ENCODE peak calls at places on chromosome 16, in nine cellular contexts. N, Y, X, T, G, F, O, Q and Z are unnamed samples.
A peak's percentile ranks its signal among the peaks of the same experiment; 100 is the strongest.

GRCh38 chr16:85447657-85448313 is 165.3 kb upstream of the GSE1 start:
- DNase-seq in N (no peak), Y (no peak), X (no peak), T (no peak), G (no peak), F (no peak), O (no peak), Q (no peak), Z (no peak)

GRCh38 chr16:49465661-49466528 is 92.3 kb downstream of the C16orf78 start:
- DNase-seq in N (no peak), Y (peak; percentile 4), X (no peak), T (no peak), G (no peak), F (no peak), O (peak; percentile 14), Q (no peak), Z (no peak)

GRCh38 chr16:4387769-4388168 is 16.1 kb downstream of the VASN start:
- DNase-seq in N (no peak), Y (no peak), X (no peak), T (peak; percentile 16), G (no peak), F (no peak), O (no peak), Q (no peak), Z (no peak)

GRCh38 chr16:85662036-85662812 is 26.5 kb downstream of the GINS2 start:
- DNase-seq in N (peak; percentile 67), Y (no peak), X (no peak), T (peak; percentile 17), G (no peak), F (no peak), O (no peak), Q (no peak), Z (no peak)

GRCh38 chr16:80670170-80670865 is 129.5 kb downstream of the DYNLRB2 start:
- DNase-seq in N (no peak), Y (peak; percentile 7), X (no peak), T (no peak), G (no peak), F (no peak), O (no peak), Q (no peak), Z (no peak)

GRCh38 chr16:74577882-74578366 is 29.0 kb downstream of the GLG1 start:
- DNase-seq in N (no peak), Y (no peak), X (no peak), T (no peak), G (no peak), F (no peak), O (no peak), Q (no peak), Z (no peak)

GRCh38 chr16:89018605-89019158 is 41.7 kb upstream of the CBFA2T3 start:
- DNase-seq in N (peak; percentile 1), Y (no peak), X (no peak), T (peak; percentile 14), G (no peak), F (no peak), O (no peak), Q (no peak), Z (no peak)

GRCh38 chr16:85265789-85266188 is 153.5 kb upstream of the CIBAR2 start:
- DNase-seq in N (no peak), Y (no peak), X (no peak), T (no peak), G (no peak), F (no peak), O (no peak), Q (no peak), Z (no peak)

GRCh38 chr16:57023541-57024249 is 34.3 kb downstream of the NLRC5 start:
- DNase-seq in N (no peak), Y (peak; percentile 81), X (peak; percentile 76), T (no peak), G (no peak), F (peak; percentile 42), O (no peak), Q (no peak), Z (peak; percentile 39)

GRCh38 chr16:89363621-89364393 is 126.6 kb downstream of the ANKRD11 start:
- DNase-seq in N (peak; percentile 37), Y (no peak), X (peak; percentile 22), T (no peak), G (peak; percentile 51), F (no peak), O (peak; percentile 73), Q (peak; percentile 70), Z (no peak)

GRCh38 chr16:21611546-21612384 is 12.4 kb downstream of the METTL9 start:
- DNase-seq in N (no peak), Y (no peak), X (no peak), T (no peak), G (no peak), F (no peak), O (no peak), Q (no peak), Z (no peak)

GRCh38 chr16:9846362-9847099 is 335.7 kb downstream of the GRIN2A start:
- DNase-seq in N (no peak), Y (no peak), X (no peak), T (no peak), G (no peak), F (no peak), O (no peak), Q (no peak), Z (no peak)

GRCh38 chr16:66226762-66227161 is 139.7 kb upstream of the CDH5 start:
- DNase-seq in N (no peak), Y (no peak), X (no peak), T (peak; percentile 33), G (no peak), F (no peak), O (no peak), Q (no peak), Z (no peak)

GRCh38 chr16:4607841-4608703 is 6.6 kb downstream of the UBALD1 start:
- DNase-seq in N (no peak), Y (no peak), X (no peak), T (no peak), G (no peak), F (no peak), O (no peak), Q (no peak), Z (no peak)

GRCh38 chr16:86977076-86977676 is 340.0 kb downstream of the C16orf95 start:
- DNase-seq in N (no peak), Y (no peak), X (no peak), T (no peak), G (no peak), F (no peak), O (no peak), Q (no peak), Z (no peak)

GRCh38 chr16:66717112-66717675 is 20.7 kb upstream of the CMTM4 start:
- DNase-seq in N (peak; percentile 42), Y (no peak), X (no peak), T (peak; percentile 36), G (peak; percentile 47), F (no peak), O (peak; percentile 78), Q (no peak), Z (no peak)

GRCh38 chr16:53282975-53283946 is 151.0 kb upstream of the RBL2 start:
- DNase-seq in N (no peak), Y (no peak), X (no peak), T (no peak), G (no peak), F (no peak), O (no peak), Q (no peak), Z (no peak)

GRCh38 chr16:49200223-49200820 is 81.3 kb downstream of the CBLN1 start:
- DNase-seq in N (no peak), Y (no peak), X (no peak), T (peak; percentile 28), G (no peak), F (no peak), O (no peak), Q (no peak), Z (no peak)

GRCh38 chr16:87874639-87875472 is 5.5 kb upstream of the SLC7A5 start:
- DNase-seq in N (no peak), Y (no peak), X (no peak), T (no peak), G (no peak), F (peak; percentile 68), O (peak; percentile 75), Q (no peak), Z (no peak)

GRCh38 chr16:48608452-48608851 is 1.5 kb downstream of the N4BP1 start:
- DNase-seq in N (no peak), Y (peak; percentile 30), X (no peak), T (no peak), G (no peak), F (no peak), O (no peak), Q (no peak), Z (no peak)

GRCh38 chr16:5349661-5350060 is 252.1 kb upstream of the EEF2KMT start:
- DNase-seq in N (no peak), Y (no peak), X (no peak), T (no peak), G (no peak), F (no peak), O (peak; percentile 40), Q (no peak), Z (no peak)